ENCODE peak calls at places on chromosomes 11 and 22, in eight cellular contexts. K is neural progenitor cell; D is head of caudate nucleus; B is chondrocyte; M is colonic mucosa; V is nucleus accumbens; S is B cell; R is stimulated activated CD8-positive, alpha-beta memory T cell treated with anti-CD3 and anti-CD28 coated beads, Interleukin-4, amount 100 ng/mL, for 4 hours. Z is an unnamed sample.

GRCh38 chr11:48020092-48020755 is 39.9 kb downstream of the PTPRJ start:
- DNase-seq in M (peak; percentile 64), K (no peak), S (peak; percentile 68), D (no peak), V (no peak), B (no peak), R (no peak), Z (no peak)

GRCh38 chr11:30478923-30479322 is 107.2 kb downstream of the MPPED2 start:
- DNase-seq in R (no peak), M (no peak), K (peak; percentile 16), B (no peak), D (no peak), S (no peak), V (no peak), Z (no peak)

GRCh38 chr11:78868563-78868962 is 293.9 kb upstream of the NARS2 start:
- DNase-seq in K (no peak), S (no peak), D (no peak), R (no peak), V (no peak), M (no peak), B (no peak), Z (no peak)

GRCh38 chr22:31106651-31107205 is 640 bp downstream of the SELENOM start:
- DNase-seq in M (peak; percentile 45), R (no peak), B (no peak), K (no peak), D (no peak), S (no peak), V (no peak), Z (no peak)

GRCh38 chr22:42270512-42271190 is at the start of gene TCF20:
- DNase-seq in V (no peak), R (peak; percentile 65), S (peak; percentile 89), K (peak; percentile 92), B (peak; percentile 85), D (peak; percentile 89), M (peak; percentile 81), Z (peak; percentile 86)

GRCh38 chr22:31350410-31350863 is 4.3 kb upstream of the PATZ1 start:
- DNase-seq in S (no peak), R (no peak), D (no peak), M (peak; percentile 33), K (peak; percentile 37), B (no peak), V (no peak), Z (peak; percentile 83)

GRCh38 chr11:35548925-35549561 is 23.6 kb upstream of the PAMR1 start:
- DNase-seq in S (no peak), K (peak; percentile 92), V (no peak), B (no peak), D (no peak), R (no peak), M (no peak), Z (no peak)

GRCh38 chr11:9228086-9228485 is 37.1 kb downstream of the DENND5A start:
- DNase-seq in K (peak; percentile 81), B (no peak), D (no peak), M (no peak), V (no peak), S (no peak), R (no peak), Z (no peak)

GRCh38 chr11:23723861-23724260 is 773.0 kb upstream of the LUZP2 start:
- DNase-seq in V (no peak), R (no peak), B (no peak), M (no peak), K (no peak), D (no peak), S (no peak), Z (no peak)

GRCh38 chr11:133157180-133157579 is 375.1 kb downstream of the OPCML start:
- DNase-seq in S (no peak), D (no peak), K (peak; percentile 68), M (no peak), R (no peak), B (no peak), V (no peak), Z (no peak)

GRCh38 chr11:57646221-57646620 is 3.5 kb downstream of the YPEL4 start:
- DNase-seq in R (no peak), M (no peak), S (peak; percentile 25), D (no peak), K (no peak), B (no peak), V (no peak), Z (no peak)

GRCh38 chr11:80958966-80959365 is 1518.1 kb upstream of the TENM4 start:
- DNase-seq in R (no peak), S (no peak), M (no peak), K (no peak), B (no peak), V (no peak), D (no peak), Z (no peak)

GRCh38 chr11:18171377-18172000 is 1.1 kb upstream of the MRGPRX4 start:
- DNase-seq in D (no peak), S (peak; percentile 32), M (no peak), V (no peak), R (no peak), K (peak; percentile 73), B (no peak), Z (peak; percentile 11)

GRCh38 chr22:32411388-32411787 is 659 bp downstream of the RTCB start:
- DNase-seq in S (peak; percentile 11), V (no peak), M (peak; percentile 21), D (no peak), B (no peak), K (peak; percentile 4), R (no peak), Z (no peak)

GRCh38 chr11:127042445-127042844 is 41.9 kb upstream of the KIRREL3 start:
- DNase-seq in D (no peak), B (no peak), M (no peak), K (no peak), V (no peak), R (no peak), S (no peak), Z (no peak)

GRCh38 chr11:107359701-107360100 is 97.9 kb downstream of the CWF19L2 start:
- DNase-seq in B (no peak), M (no peak), V (no peak), K (no peak), S (no peak), R (no peak), D (no peak), Z (no peak)

GRCh38 chr22:44620129-44620840 is 81.7 kb upstream of the PRR5 start:
- DNase-seq in R (peak; percentile 64), B (no peak), D (peak; percentile 66), S (peak; percentile 44), V (no peak), K (peak; percentile 97), M (peak; percentile 50), Z (peak; percentile 82)

GRCh38 chr11:125663910-125664309 is 16.7 kb downstream of the ACRV1 start:
- DNase-seq in S (no peak), M (no peak), B (no peak), R (no peak), V (no peak), D (no peak), K (no peak), Z (no peak)

GRCh38 chr22:23520875-23521441 is 59.1 kb downstream of the IGLL1 start:
- DNase-seq in K (peak; percentile 45), M (peak; percentile 55), D (peak; percentile 57), S (no peak), B (peak; percentile 77), V (no peak), R (no peak), Z (peak; percentile 46)

GRCh38 chr22:27133951-27134664 is 476.7 kb downstream of the MIAT start:
- DNase-seq in K (no peak), D (peak; percentile 23), M (no peak), V (no peak), R (no peak), B (no peak), S (no peak), Z (no peak)

GRCh38 chr11:26983645-26984044 is 10.3 kb upstream of the FIBIN start:
- DNase-seq in S (no peak), M (no peak), B (no peak), R (no peak), V (no peak), D (no peak), K (peak; percentile 70), Z (no peak)

GRCh38 chr22:50476819-50477344 is 2.0 kb upstream of the SBF1 start:
- DNase-seq in V (no peak), D (no peak), M (no peak), R (no peak), K (no peak), B (no peak), S (no peak), Z (no peak)

GRCh38 chr22:37362618-37363017 is 64.7 kb downstream of the ELFN2 start:
- DNase-seq in V (no peak), K (no peak), M (no peak), D (no peak), B (no peak), S (no peak), R (no peak), Z (no peak)

GRCh38 chr11:118610773-118611432 is 3.5 kb downstream of the PHLDB1 start:
- DNase-seq in B (peak; percentile 90), S (peak; percentile 91), M (peak; percentile 87), R (peak; percentile 68), K (peak; percentile 91), D (peak; percentile 90), V (no peak), Z (no peak)

GRCh38 chr11:70942593-70942992 is 309.8 kb downstream of the SHANK2 start:
- DNase-seq in S (no peak), V (no peak), K (no peak), R (no peak), M (no peak), D (no peak), B (no peak), Z (no peak)

GRCh38 chr11:34425863-34426262 is 12.9 kb upstream of the CAT start:
- DNase-seq in K (no peak), M (no peak), D (no peak), S (no peak), B (no peak), V (no peak), R (no peak), Z (no peak)

GRCh38 chr11:57779275-57779674 is 17.7 kb downstream of the CTNND1 start:
- DNase-seq in S (no peak), B (no peak), K (peak; percentile 60), M (no peak), R (no peak), V (no peak), D (peak; percentile 72), Z (no peak)

GRCh38 chr11:126115253-126115540 is 52.5 kb upstream of the CDON start:
- DNase-seq in R (no peak), K (no peak), M (peak; percentile 47), V (no peak), S (no peak), D (no peak), B (no peak), Z (peak; percentile 99)

GRCh38 chr11:45333506-45333971 is 47.4 kb upstream of the SYT13 start:
- DNase-seq in B (no peak), R (no peak), M (peak; percentile 31), V (no peak), S (no peak), K (no peak), D (no peak), Z (peak; percentile 15)

GRCh38 chr22:28279888-28280287 is 360.8 kb upstream of the PITPNB start:
- DNase-seq in D (no peak), S (no peak), R (no peak), K (no peak), B (no peak), V (no peak), M (no peak), Z (no peak)

GRCh38 chr11:102115557-102115956 is 5.3 kb downstream of the YAP1 start:
- DNase-seq in M (peak; percentile 42), B (no peak), S (no peak), V (no peak), R (no peak), K (peak; percentile 78), D (no peak), Z (no peak)

GRCh38 chr11:86746509-86746908 is 53.8 kb upstream of the PRSS23 start:
- DNase-seq in S (no peak), R (no peak), V (no peak), M (no peak), B (no peak), K (no peak), D (no peak), Z (peak; percentile 84)

GRCh38 chr22:41596776-41597634 is 7.4 kb upstream of the PMM1 start:
- DNase-seq in V (no peak), S (peak; percentile 51), B (peak; percentile 88), D (peak; percentile 63), K (peak; percentile 69), M (peak; percentile 57), R (no peak), Z (peak; percentile 81)